ENCODE peak calls at places on chromosomes 4 and X, in ten cellular contexts. One of them, this sample, is unnamed.

GRCh38 chr4:152673489-152673888 is 6.3 kb downstream of the TMEM154 start:
- DNase-seq in PC-3: no peak
- DNase-seq in tibial artery: no peak
- DNase-seq in AG04450: no peak
- DNase-seq in ovary: no peak
- DNase-seq in fibroblast of lung: no peak
- DNase-seq in foreskin fibroblast: no peak
- DNase-seq in left ventricle myocardium inferior: no peak
- DNase-seq in BJ: no peak
- DNase-seq in tibial nerve: no peak
- DNase-seq in this sample: no peak

GRCh38 chrX:30865020-30865419 is 24.0 kb downstream of the TAB3 start:
- DNase-seq in ovary: no peak
- DNase-seq in tibial nerve: no peak
- DNase-seq in BJ: no peak
- DNase-seq in PC-3: peak
- DNase-seq in fibroblast of lung: no peak
- DNase-seq in tibial artery: no peak
- DNase-seq in left ventricle myocardium inferior: no peak
- DNase-seq in AG04450: no peak
- DNase-seq in foreskin fibroblast: no peak
- DNase-seq in this sample: no peak

GRCh38 chr4:99861120-99861905 is 32.9 kb downstream of the LAMTOR3 start:
- DNase-seq in foreskin fibroblast: no peak
- DNase-seq in left ventricle myocardium inferior: no peak
- DNase-seq in BJ: no peak
- DNase-seq in fibroblast of lung: no peak
- DNase-seq in tibial artery: no peak
- DNase-seq in AG04450: no peak
- DNase-seq in ovary: no peak
- DNase-seq in tibial nerve: no peak
- DNase-seq in PC-3: no peak
- DNase-seq in this sample: no peak

GRCh38 chr4:108113229-108113628 is 55.5 kb downstream of the LEF1 start:
- DNase-seq in left ventricle myocardium inferior: no peak
- DNase-seq in foreskin fibroblast: no peak
- DNase-seq in tibial artery: no peak
- DNase-seq in tibial nerve: no peak
- DNase-seq in AG04450: no peak
- DNase-seq in PC-3: no peak
- DNase-seq in BJ: no peak
- DNase-seq in ovary: no peak
- DNase-seq in fibroblast of lung: no peak
- DNase-seq in this sample: no peak

GRCh38 chr4:151355155-151355554 is 29.8 kb upstream of the SH3D19 start:
- DNase-seq in fibroblast of lung: no peak
- DNase-seq in PC-3: no peak
- DNase-seq in BJ: no peak
- DNase-seq in foreskin fibroblast: no peak
- DNase-seq in tibial nerve: no peak
- DNase-seq in tibial artery: no peak
- DNase-seq in left ventricle myocardium inferior: no peak
- DNase-seq in ovary: no peak
- DNase-seq in AG04450: no peak
- DNase-seq in this sample: no peak

GRCh38 chrX:39936886-39937770 is 160.6 kb downstream of the BCOR start:
- DNase-seq in ovary: no peak
- DNase-seq in BJ: no peak
- DNase-seq in tibial nerve: no peak
- DNase-seq in AG04450: no peak
- DNase-seq in tibial artery: no peak
- DNase-seq in left ventricle myocardium inferior: no peak
- DNase-seq in fibroblast of lung: no peak
- DNase-seq in foreskin fibroblast: no peak
- DNase-seq in PC-3: no peak
- DNase-seq in this sample: no peak

GRCh38 chr4:19831644-19832285 is 419.9 kb upstream of the SLIT2 start:
- DNase-seq in AG04450: peak
- DNase-seq in foreskin fibroblast: peak
- DNase-seq in fibroblast of lung: peak
- DNase-seq in tibial nerve: no peak
- DNase-seq in PC-3: peak
- DNase-seq in ovary: no peak
- DNase-seq in tibial artery: no peak
- DNase-seq in left ventricle myocardium inferior: no peak
- DNase-seq in BJ: no peak
- DNase-seq in this sample: no peak

GRCh38 chr4:15598644-15599043 is 56.5 kb downstream of the FBXL5 start:
- DNase-seq in tibial artery: no peak
- DNase-seq in AG04450: peak
- DNase-seq in PC-3: no peak
- DNase-seq in fibroblast of lung: peak
- DNase-seq in foreskin fibroblast: no peak
- DNase-seq in ovary: no peak
- DNase-seq in left ventricle myocardium inferior: no peak
- DNase-seq in tibial nerve: no peak
- DNase-seq in BJ: no peak
- DNase-seq in this sample: no peak

GRCh38 chrX:73728518-73729023 is 165.6 kb downstream of the CHIC1 start:
- DNase-seq in fibroblast of lung: no peak
- DNase-seq in tibial nerve: no peak
- DNase-seq in BJ: no peak
- DNase-seq in ovary: no peak
- DNase-seq in tibial artery: no peak
- DNase-seq in AG04450: no peak
- DNase-seq in left ventricle myocardium inferior: no peak
- DNase-seq in foreskin fibroblast: no peak
- DNase-seq in PC-3: no peak
- DNase-seq in this sample: no peak

GRCh38 chr4:185435466-185435865 is 9.7 kb upstream of the UFSP2 start:
- DNase-seq in ovary: no peak
- DNase-seq in tibial artery: no peak
- DNase-seq in PC-3: no peak
- DNase-seq in AG04450: no peak
- DNase-seq in fibroblast of lung: no peak
- DNase-seq in foreskin fibroblast: no peak
- DNase-seq in left ventricle myocardium inferior: no peak
- DNase-seq in BJ: no peak
- DNase-seq in tibial nerve: no peak
- DNase-seq in this sample: no peak

GRCh38 chrX:79524642-79525041 is 157.5 kb upstream of the ITM2A start:
- DNase-seq in BJ: no peak
- DNase-seq in AG04450: no peak
- DNase-seq in left ventricle myocardium inferior: no peak
- DNase-seq in ovary: no peak
- DNase-seq in tibial artery: no peak
- DNase-seq in tibial nerve: no peak
- DNase-seq in foreskin fibroblast: no peak
- DNase-seq in PC-3: peak
- DNase-seq in fibroblast of lung: no peak
- DNase-seq in this sample: no peak

GRCh38 chr4:142383354-142383753 is 462.7 kb downstream of the INPP4B start:
- DNase-seq in left ventricle myocardium inferior: no peak
- DNase-seq in foreskin fibroblast: no peak
- DNase-seq in ovary: no peak
- DNase-seq in BJ: no peak
- DNase-seq in PC-3: no peak
- DNase-seq in fibroblast of lung: no peak
- DNase-seq in tibial artery: no peak
- DNase-seq in AG04450: no peak
- DNase-seq in tibial nerve: no peak
- DNase-seq in this sample: no peak

GRCh38 chr4:139523076-139523475 is 32.9 kb downstream of the SETD7 start:
- DNase-seq in ovary: no peak
- DNase-seq in BJ: no peak
- DNase-seq in foreskin fibroblast: no peak
- DNase-seq in fibroblast of lung: no peak
- DNase-seq in tibial nerve: no peak
- DNase-seq in tibial artery: no peak
- DNase-seq in left ventricle myocardium inferior: peak
- DNase-seq in AG04450: no peak
- DNase-seq in PC-3: peak
- DNase-seq in this sample: no peak

DNA sequence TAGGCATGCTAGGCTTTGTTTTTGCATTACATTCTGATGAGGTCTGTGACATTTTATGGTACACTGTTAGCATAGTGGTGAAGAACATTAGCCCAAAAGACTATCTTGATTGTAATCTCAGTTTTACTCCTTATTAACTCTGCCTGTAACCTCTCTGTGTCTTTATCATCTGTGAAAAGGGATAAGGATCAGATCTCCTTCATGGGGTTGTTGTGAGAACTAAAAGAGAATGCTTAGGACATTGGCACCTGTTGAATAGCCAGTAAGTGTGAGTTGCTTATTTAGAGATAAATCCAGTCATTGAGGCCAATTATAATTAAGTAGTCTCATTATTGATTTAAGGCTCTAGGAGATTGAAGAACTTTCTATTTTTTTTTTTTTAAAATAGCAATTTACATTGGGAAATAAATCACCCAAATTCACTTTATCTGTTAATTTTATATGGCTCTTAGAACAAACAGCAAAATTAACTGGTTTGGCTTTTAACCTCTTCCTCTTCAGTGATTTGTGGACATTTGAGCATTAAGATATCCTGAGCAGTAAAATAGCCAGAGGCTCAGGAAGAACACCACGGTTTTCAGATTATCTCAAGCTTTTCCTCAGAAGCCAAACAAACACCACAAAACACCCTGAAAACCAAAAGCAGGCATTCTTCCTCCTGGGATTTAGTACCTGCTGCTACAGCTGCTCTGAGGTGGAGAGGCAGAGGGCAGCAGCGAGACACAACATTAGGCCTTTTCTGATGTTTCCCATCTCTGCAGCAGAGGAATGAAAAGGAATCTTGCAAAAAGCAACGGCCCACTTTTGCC is 192.9 kb downstream of the ARHGAP10 start:
- DNase-seq in left ventricle myocardium inferior: no peak
- DNase-seq in fibroblast of lung: peak
- DNase-seq in PC-3: peak
- DNase-seq in BJ: no peak
- DNase-seq in AG04450: no peak
- DNase-seq in tibial artery: no peak
- DNase-seq in ovary: peak
- DNase-seq in foreskin fibroblast: no peak
- DNase-seq in tibial nerve: no peak
- DNase-seq in this sample: no peak
- TF ChIP-seq CTCF in left ventricle myocardium inferior: peak
- TF ChIP-seq CTCF in fibroblast of lung: peak
- TF ChIP-seq CTCF in PC-3: peak
- TF ChIP-seq CTCF in BJ: peak
- TF ChIP-seq CTCF in AG04450: peak
- TF ChIP-seq CTCF in tibial artery: no peak
- TF ChIP-seq CTCF in ovary: no peak
- TF ChIP-seq CTCF in foreskin fibroblast: peak
- TF ChIP-seq CTCF in tibial nerve: peak
- TF ChIP-seq CTCF in this sample: peak

GRCh38 chrX:46967547-46967946 is 55.3 kb downstream of the JADE3 start:
- DNase-seq in PC-3: no peak
- DNase-seq in tibial artery: no peak
- DNase-seq in left ventricle myocardium inferior: no peak
- DNase-seq in BJ: no peak
- DNase-seq in fibroblast of lung: no peak
- DNase-seq in ovary: no peak
- DNase-seq in foreskin fibroblast: no peak
- DNase-seq in AG04450: no peak
- DNase-seq in tibial nerve: no peak
- DNase-seq in this sample: no peak
- H3K4me3 ChIP-seq in PC-3: no peak
- H3K4me3 ChIP-seq in tibial artery: no peak
- H3K4me3 ChIP-seq in left ventricle myocardium inferior: no peak
- H3K4me3 ChIP-seq in BJ: no peak
- H3K4me3 ChIP-seq in fibroblast of lung: no peak
- H3K4me3 ChIP-seq in ovary: no peak
- H3K4me3 ChIP-seq in foreskin fibroblast: no peak
- H3K4me3 ChIP-seq in AG04450: no peak
- H3K4me3 ChIP-seq in tibial nerve: no peak
- H3K4me3 ChIP-seq in this sample: no peak

DNA sequence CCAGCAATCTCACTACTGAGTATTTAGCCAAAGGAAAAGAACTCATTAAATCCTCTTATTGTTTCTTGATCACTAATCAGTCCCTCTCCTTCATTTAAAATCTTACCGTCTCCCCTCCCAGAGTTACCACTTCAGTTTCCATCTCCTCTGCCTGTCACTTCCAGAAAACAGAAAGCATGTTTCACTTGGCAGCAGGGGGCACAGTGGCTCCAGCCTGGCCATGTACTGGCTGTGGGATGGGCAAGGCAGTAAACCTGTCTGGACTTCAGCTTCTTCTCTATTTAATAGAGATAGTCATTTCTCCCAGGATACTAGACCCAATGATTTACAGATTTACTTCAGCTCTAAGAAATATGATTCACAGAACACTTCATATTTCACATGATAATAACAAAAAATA is 63.2 kb downstream of the CD40LG start:
- DNase-seq in tibial nerve: peak
- DNase-seq in left ventricle myocardium inferior: peak
- DNase-seq in ovary: no peak
- DNase-seq in AG04450: no peak
- DNase-seq in fibroblast of lung: peak
- DNase-seq in PC-3: peak
- DNase-seq in tibial artery: peak
- DNase-seq in BJ: no peak
- DNase-seq in foreskin fibroblast: no peak
- DNase-seq in this sample: no peak
- TF ChIP-seq CTCF in tibial nerve: peak
- TF ChIP-seq CTCF in left ventricle myocardium inferior: peak
- TF ChIP-seq CTCF in ovary: no peak
- TF ChIP-seq CTCF in AG04450: peak
- TF ChIP-seq CTCF in fibroblast of lung: peak
- TF ChIP-seq CTCF in PC-3: peak
- TF ChIP-seq CTCF in tibial artery: peak
- TF ChIP-seq CTCF in BJ: peak
- TF ChIP-seq CTCF in foreskin fibroblast: peak
- TF ChIP-seq CTCF in this sample: peak

GRCh38 chrX:142359359-142359758 is 154.3 kb upstream of the MAGEC2 start:
- DNase-seq in tibial artery: no peak
- DNase-seq in tibial nerve: no peak
- DNase-seq in left ventricle myocardium inferior: no peak
- DNase-seq in PC-3: no peak
- DNase-seq in BJ: no peak
- DNase-seq in fibroblast of lung: no peak
- DNase-seq in ovary: no peak
- DNase-seq in foreskin fibroblast: no peak
- DNase-seq in AG04450: no peak
- DNase-seq in this sample: no peak
- H3K4me3 ChIP-seq in tibial artery: no peak
- H3K4me3 ChIP-seq in tibial nerve: no peak
- H3K4me3 ChIP-seq in left ventricle myocardium inferior: no peak
- H3K4me3 ChIP-seq in PC-3: no peak
- H3K4me3 ChIP-seq in BJ: no peak
- H3K4me3 ChIP-seq in fibroblast of lung: no peak
- H3K4me3 ChIP-seq in ovary: no peak
- H3K4me3 ChIP-seq in foreskin fibroblast: no peak
- H3K4me3 ChIP-seq in AG04450: no peak
- H3K4me3 ChIP-seq in this sample: no peak